ENCODE peak calls at places on chromosomes 12 and 14, in ten cellular contexts. K is colonic mucosa, W is A673, E is K562, M is IMR-90, H is spleen, V is BJ, Q is fibroblast of lung, G is ovary, Y is cardiac muscle cell. S is an unnamed sample. For H3K36me3 and H3K27me3, the result is how much of the 10 kb centered on the place peaks cover.

GRCh38 chr14:92783813-92784431 is 10.2 kb upstream of the GOLGA5 start:
- DNase-seq in K (peak), W (peak), E (peak), M (peak), H (no peak), V (no peak), Q (peak), G (no peak), Y (peak), S (peak)

GRCh38 chr12:116474331-116474730 is 84.8 kb upstream of the MAP1LC3B2 start:
- DNase-seq in K (no peak), W (no peak), E (no peak), M (no peak), H (no peak), V (no peak), Q (no peak), G (no peak), Y (no peak), S (no peak)

GRCh38 chr14:104277416-104278213 is 139.2 kb downstream of the KIF26A start:
- DNase-seq in K (no peak), W (no peak), E (no peak), M (no peak), H (no peak), V (no peak), Q (no peak), G (no peak), Y (no peak), S (peak)

GRCh38 chr14:102316048-102316745 is 3.3 kb upstream of the ZNF839 start:
- DNase-seq in K (peak), W (peak), E (peak), M (peak), H (peak), V (peak), Q (peak), G (peak), Y (peak), S (peak)

GRCh38 chr12:89373772-89374572 is 21.7 kb upstream of the DUSP6 start:
- DNase-seq in K (no peak), W (peak), E (no peak), M (peak), H (no peak), V (peak), Q (peak), G (no peak), Y (no peak), S (no peak)

GRCh38 chr14:72633551-72633950 is 260.4 kb downstream of the DPF3 start:
- DNase-seq in K (no peak), W (no peak), E (no peak), M (no peak), H (no peak), V (no peak), Q (no peak), G (no peak), Y (no peak), S (no peak)

GRCh38 chr12:613996-614726 is 49.1 kb downstream of the NINJ2 start:
- DNase-seq in K (no peak), W (peak), E (no peak), M (no peak), H (no peak), V (no peak), Q (no peak), G (no peak), Y (peak), S (peak)

GRCh38 chr12:70185301-70185700 is 57.9 kb upstream of the CNOT2 start:
- DNase-seq in K (no peak), W (no peak), E (no peak), M (no peak), H (no peak), V (no peak), Q (no peak), G (no peak), Y (no peak), S (no peak)

GRCh38 chr12:84497819-84498218 is 414.8 kb downstream of the SLC6A15 start:
- DNase-seq in K (no peak), W (peak), E (no peak), M (no peak), H (no peak), V (no peak), Q (peak), G (no peak), Y (peak), S (no peak)

GRCh38 chr12:102023343-102023930 is 38.4 kb downstream of the WASHC3 start:
- DNase-seq in K (no peak), W (no peak), E (no peak), M (peak), H (no peak), V (peak), Q (peak), G (no peak), Y (no peak), S (no peak)

GRCh38 chr14:60222820-60223219 is 26.2 kb upstream of the PPM1A start:
- DNase-seq in K (no peak), W (no peak), E (no peak), M (no peak), H (no peak), V (no peak), Q (no peak), G (no peak), Y (no peak), S (no peak)

GRCh38 chr14:32968972-32969544 is 30.4 kb downstream of the NPAS3 start:
- DNase-seq in K (no peak), W (no peak), E (no peak), M (no peak), H (no peak), V (no peak), Q (no peak), G (no peak), Y (no peak), S (no peak)

GRCh38 chr14:91387135-91387849 is 30.3 kb downstream of the CCDC88C start:
- DNase-seq in K (no peak), W (no peak), E (no peak), M (peak), H (no peak), V (no peak), Q (peak), G (no peak), Y (peak), S (peak)

GRCh38 chr14:20986811-20987210 is 3.0 kb upstream of the METTL17 start:
- DNase-seq in K (no peak), W (peak), E (peak), M (peak), H (no peak), V (peak), Q (peak), G (no peak), Y (no peak), S (no peak)

GRCh38 chr14:74712499-74713394 is at the start of the genes AREL1 and FCF1:
- DNase-seq in K (peak), W (peak), E (peak), M (peak), H (peak), V (peak), Q (peak), G (peak), Y (peak), S (peak)

GRCh38 chr12:56922032-56922431 is 12.2 kb downstream of the SDR9C7 start:
- DNase-seq in K (no peak), W (no peak), E (no peak), M (no peak), H (no peak), V (no peak), Q (no peak), G (no peak), Y (no peak), S (no peak)
- H3K4me3 ChIP-seq in K (no peak), W (no peak), E (no peak), M (no peak), H (no peak), V (no peak), Q (no peak), G (no peak), Y (no peak), S (no peak)

GRCh38 chr12:2667716-2668440 is 126.9 kb upstream of the FKBP4 start:
- DNase-seq in K (no peak), W (no peak), E (no peak), M (no peak), H (peak), V (no peak), Q (no peak), G (no peak), Y (no peak), S (no peak)
- H3K36me3 ChIP-seq in K (under half), W (under half), E (under half), M (under half), H (under half), V (under half), Q (under half), G (under half), Y (under half), S (under half)

GRCh38 chr14:101191882-101192660 is 288.5 kb upstream of the RTL1 start:
- DNase-seq in K (no peak), W (no peak), E (no peak), M (no peak), H (no peak), V (no peak), Q (no peak), G (peak), Y (no peak), S (peak)

GRCh38 chr14:101194356-101195308 is 291.1 kb upstream of the RTL1 start:
- DNase-seq in K (no peak), W (no peak), E (no peak), M (no peak), H (peak), V (no peak), Q (no peak), G (peak), Y (no peak), S (peak)

GRCh38 chr14:101192661-101193000 is 289.1 kb upstream of the RTL1 start:
- DNase-seq in K (no peak), W (no peak), E (no peak), M (no peak), H (peak), V (no peak), Q (no peak), G (peak), Y (no peak), S (no peak)

GRCh38 chr14:101193845-101194355 is 290.4 kb upstream of the RTL1 start:
- DNase-seq in K (no peak), W (no peak), E (no peak), M (no peak), H (peak), V (no peak), Q (no peak), G (peak), Y (no peak), S (no peak)

GRCh38 chr14:101193126-101193844 is 289.8 kb upstream of the RTL1 start:
- DNase-seq in K (no peak), W (no peak), E (no peak), M (no peak), H (peak), V (no peak), Q (no peak), G (peak), Y (no peak), S (peak)
- H3K27me3 ChIP-seq in K (under half), W (under half), E (under half), M (under half), H (under half), V (under half), Q (under half), G (under half), Y (under half), S (under half)

DNA sequence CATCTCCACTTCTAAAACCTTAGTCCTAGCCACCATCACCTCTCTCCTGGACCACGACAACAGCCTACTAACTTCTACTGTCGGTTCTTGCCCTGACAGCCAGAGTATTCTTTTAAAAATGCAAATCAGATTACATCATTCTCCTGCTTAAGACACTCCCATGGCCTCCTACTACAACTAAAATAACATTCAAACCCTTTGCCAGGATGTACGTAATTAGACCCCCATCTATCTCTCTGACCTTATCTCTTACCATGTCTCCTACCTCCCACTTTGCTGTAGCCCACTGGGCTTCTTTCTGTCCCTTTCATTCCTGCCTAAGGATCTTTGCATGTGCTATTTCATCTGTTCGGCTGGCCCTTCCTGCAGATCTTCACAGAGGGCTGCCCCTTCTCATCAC is 27.6 kb downstream of the TRIM9 start:
- DNase-seq in K (no peak), W (no peak), E (no peak), M (no peak), H (no peak), V (no peak), Q (no peak), G (no peak), Y (no peak), S (no peak)
- H3K4me3 ChIP-seq in K (no peak), W (no peak), E (no peak), M (no peak), H (no peak), V (no peak), Q (no peak), G (no peak), Y (no peak), S (no peak)

DNA sequence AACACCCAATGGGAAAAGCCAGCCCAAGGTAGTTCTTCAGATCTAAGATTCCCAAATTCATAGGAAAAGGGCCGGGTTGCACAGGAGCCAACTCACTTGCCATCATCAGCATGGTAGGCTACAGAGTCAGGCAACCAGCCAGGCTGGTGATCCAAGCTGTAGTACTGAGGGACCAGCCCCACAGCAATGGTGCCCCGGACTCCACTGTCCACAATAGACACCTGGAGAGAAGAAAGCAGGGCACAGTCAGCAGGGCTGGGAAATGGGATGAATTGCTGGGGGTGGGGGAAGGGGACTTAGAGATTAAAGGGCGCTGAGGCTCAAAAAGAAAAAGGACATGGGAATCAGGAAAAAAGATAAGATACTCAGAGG is 4.2 kb downstream of the SPRYD3 start:
- DNase-seq in K (no peak), W (no peak), E (no peak), M (no peak), H (no peak), V (no peak), Q (no peak), G (no peak), Y (no peak), S (peak)
- H3K36me3 ChIP-seq in K (under half), W (under half), E (under half), M (under half), H (under half), V (under half), Q (under half), G (under half), Y (under half), S (under half)

DNA sequence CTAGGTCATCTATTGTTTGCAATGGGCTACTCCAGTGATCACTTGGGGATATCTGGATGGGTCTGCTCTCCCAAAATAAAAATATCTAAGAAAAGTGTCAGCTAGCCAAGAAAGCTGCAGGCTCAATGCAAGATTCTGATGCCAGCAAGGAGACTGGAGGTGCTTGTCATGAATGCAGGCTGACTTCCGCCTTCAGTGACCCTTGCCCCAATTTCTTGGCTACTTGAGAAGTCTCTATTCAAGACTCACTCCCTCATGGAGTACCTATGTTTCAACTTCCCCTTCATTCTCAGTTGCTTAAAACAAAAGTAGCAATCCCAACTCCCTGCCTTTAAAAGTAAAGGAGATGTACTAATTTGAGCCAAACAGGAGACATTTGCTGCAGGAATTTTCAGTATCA is 123.9 kb downstream of the GPR65 start:
- DNase-seq in K (no peak), W (no peak), E (no peak), M (no peak), H (no peak), V (no peak), Q (no peak), G (no peak), Y (no peak), S (no peak)
- H3K27me3 ChIP-seq in K (under half), W (under half), E (under half), M (under half), H (under half), V (under half), Q (under half), G (under half), Y (under half), S (under half)

DNA sequence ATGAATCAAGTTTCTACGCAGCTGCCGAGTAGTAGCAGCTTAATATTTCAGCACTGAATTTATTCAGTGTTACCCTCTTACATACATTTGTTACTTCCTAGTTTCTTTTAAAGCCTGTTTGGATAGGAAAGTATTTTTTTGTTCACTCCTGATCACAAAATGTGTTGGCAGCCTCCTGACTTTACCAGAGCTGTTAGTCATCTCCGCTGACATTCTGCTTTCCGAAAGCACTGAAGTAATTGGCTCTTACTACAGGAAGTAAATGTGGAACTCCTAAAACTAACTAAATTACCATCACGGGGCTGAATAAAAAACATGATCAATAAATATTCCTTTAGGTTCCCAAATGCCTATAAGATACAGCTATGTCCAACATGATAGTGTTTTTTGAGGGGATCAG is 225.5 kb downstream of the EPS8 start:
- DNase-seq in K (peak), W (no peak), E (no peak), M (peak), H (no peak), V (no peak), Q (peak), G (no peak), Y (no peak), S (no peak)
- H3K4me3 ChIP-seq in K (no peak), W (no peak), E (no peak), M (no peak), H (no peak), V (no peak), Q (peak), G (peak), Y (no peak), S (no peak)

S was measured in H7.